ENCODE peak calls at places on chromosome 15, in eight cellular contexts. X, V, N, F, T, C, J and U are unnamed samples.

GRCh38 chr15:71390101-71390500 is 274.8 kb downstream of the THSD4 start:
- DNase-seq in V (no peak), F (no peak), C (no peak), J (no peak), N (no peak), X (no peak), T (no peak), U (no peak)

GRCh38 chr15:52256366-52256765 is 39.2 kb downstream of the MYO5C start:
- DNase-seq in T (peak), C (peak), N (peak), X (peak), J (peak), V (peak), F (peak), U (peak)

GRCh38 chr15:92618121-92618520 is 37.5 kb downstream of the FAM174B start:
- DNase-seq in T (no peak), X (no peak), V (no peak), N (no peak), J (no peak), C (no peak), F (no peak), U (no peak)

GRCh38 chr15:72491768-72492167 is 17.6 kb downstream of the ARIH1 start:
- DNase-seq in N (peak), C (no peak), T (no peak), X (no peak), J (no peak), V (no peak), F (no peak), U (no peak)

GRCh38 chr15:42111924-42112323 is 17.6 kb upstream of the PLA2G4D start:
- DNase-seq in N (no peak), C (no peak), X (no peak), V (no peak), F (no peak), J (no peak), T (no peak), U (no peak)

GRCh38 chr15:83654379-83655236 is 685 bp downstream of the ADAMTSL3 start:
- DNase-seq in V (no peak), T (no peak), C (no peak), J (no peak), F (no peak), N (no peak), X (no peak), U (peak)

GRCh38 chr15:39589193-39589814 is 8.4 kb downstream of the THBS1 start:
- DNase-seq in X (no peak), C (no peak), N (no peak), F (no peak), V (no peak), T (no peak), J (no peak), U (no peak)

GRCh38 chr15:64426845-64427465 is 33.4 kb upstream of the ZNF609 start:
- DNase-seq in X (no peak), N (peak), F (no peak), J (no peak), C (no peak), T (no peak), V (no peak), U (no peak)

GRCh38 chr15:51966192-51966591 is 5.4 kb downstream of the LEO1 start:
- DNase-seq in V (no peak), J (no peak), C (no peak), T (no peak), X (no peak), F (no peak), N (no peak), U (no peak)

GRCh38 chr15:68151277-68151676 is 53.9 kb downstream of the CALML4 start:
- DNase-seq in F (no peak), N (no peak), J (no peak), T (no peak), X (no peak), C (no peak), V (no peak), U (no peak)

GRCh38 chr15:77002954-77003912 is 8.3 kb downstream of the PSTPIP1 start:
- DNase-seq in T (peak), X (peak), N (no peak), V (peak), F (no peak), J (no peak), C (peak), U (no peak)